ENCODE peak calls at places on chromosomes 1 and 21, in seven cellular contexts. N, P, R, F, K, O and J are unnamed samples.

GRCh38 chr21:41283211-41283818 is 33.3 kb upstream of the FAM3B start:
- DNase-seq in N (peak; percentile 89), P (peak; percentile 91), R (peak; percentile 85), F (peak; percentile 90), K (peak; percentile 39), O (peak; percentile 84), J (peak; percentile 81)

GRCh38 chr21:14119038-14119437 is 91.7 kb downstream of the LIPI start:
- DNase-seq in N (peak; percentile 33), P (peak; percentile 41), R (no peak), F (no peak), K (no peak), O (no peak), J (peak; percentile 40)

GRCh38 chr1:942411-942821 is 16.6 kb downstream of the NOC2L start:
- DNase-seq in N (peak; percentile 61), P (peak; percentile 67), R (no peak), F (no peak), K (no peak), O (no peak), J (peak; percentile 76)

GRCh38 chr1:31607360-31607759 is 10.1 kb upstream of the HCRTR1 start:
- DNase-seq in N (no peak), P (no peak), R (no peak), F (no peak), K (no peak), O (no peak), J (no peak)

GRCh38 chr1:147772540-147772939 is 12.1 kb upstream of the GJA5 start:
- DNase-seq in N (no peak), P (no peak), R (no peak), F (no peak), K (no peak), O (no peak), J (no peak)

GRCh38 chr1:37473431-37474050 is 839 bp upstream of the ZC3H12A start:
- DNase-seq in N (peak; percentile 43), P (peak; percentile 31), R (peak; percentile 47), F (peak; percentile 31), K (no peak), O (no peak), J (no peak)

GRCh38 chr1:175548774-175549173 is 194.6 kb downstream of the TNR start:
- DNase-seq in N (no peak), P (no peak), R (no peak), F (no peak), K (no peak), O (no peak), J (no peak)

GRCh38 chr1:147542549-147542857 is 1.2 kb downstream of the BCL9 start:
- DNase-seq in N (no peak), P (no peak), R (peak; percentile 15), F (peak; percentile 35), K (no peak), O (no peak), J (no peak)

GRCh38 chr1:90550616-90551406 is 166.3 kb downstream of the BARHL2 start:
- DNase-seq in N (peak; percentile 13), P (no peak), R (no peak), F (peak; percentile 21), K (no peak), O (no peak), J (peak; percentile 59)

GRCh38 chr1:228392111-228392936 is 14.3 kb downstream of the TRIM11 start:
- DNase-seq in N (no peak), P (peak; percentile 30), R (no peak), F (no peak), K (no peak), O (no peak), J (no peak)

GRCh38 chr1:219347843-219348475 is 174.3 kb downstream of the LYPLAL1 start:
- DNase-seq in N (no peak), P (no peak), R (no peak), F (no peak), K (no peak), O (no peak), J (no peak)

GRCh38 chr1:30147188-30147587 is 576.2 kb downstream of the MATN1 start:
- DNase-seq in N (no peak), P (no peak), R (no peak), F (no peak), K (no peak), O (no peak), J (no peak)

GRCh38 chr1:45103534-45103933 is 91.5 kb downstream of the UROD start:
- DNase-seq in N (no peak), P (no peak), R (no peak), F (no peak), K (no peak), O (no peak), J (peak; percentile 4)

GRCh38 chr1:232221790-232222499 is 408.0 kb downstream of the SIPA1L2 start:
- DNase-seq in N (peak; percentile 52), P (peak; percentile 49), R (no peak), F (peak; percentile 99), K (peak; percentile 16), O (no peak), J (no peak)

GRCh38 chr1:230808268-230808872 is 60.0 kb downstream of the C1orf198 start:
- DNase-seq in N (no peak), P (peak; percentile 66), R (no peak), F (no peak), K (no peak), O (no peak), J (no peak)

GRCh38 chr1:85359874-85360708 is 83.7 kb upstream of the BCL10 start:
- DNase-seq in N (no peak), P (peak; percentile 48), R (no peak), F (peak; percentile 87), K (no peak), O (no peak), J (no peak)
- TF ChIP-seq EZH2phosphoT487 in N (no peak), P (no peak), R (no peak), F (no peak), K (no peak), O (no peak), J (no peak)

GRCh38 chr1:48068216-48068615 is 71.0 kb upstream of the TRABD2B start:
- DNase-seq in N (no peak), P (no peak), R (no peak), F (no peak), K (no peak), O (no peak), J (no peak)

GRCh38 chr1:48071513-48071912 is 74.3 kb upstream of the TRABD2B start:
- DNase-seq in N (no peak), P (no peak), R (no peak), F (no peak), K (no peak), O (no peak), J (no peak)

GRCh38 chr1:48073773-48074172 is 76.6 kb upstream of the TRABD2B start:
- DNase-seq in N (no peak), P (no peak), R (no peak), F (no peak), K (no peak), O (no peak), J (no peak)

GRCh38 chr1:48066951-48067350 is 69.8 kb upstream of the TRABD2B start:
- DNase-seq in N (no peak), P (no peak), R (no peak), F (no peak), K (no peak), O (no peak), J (no peak)

GRCh38 chr1:48069662-48070432 is 72.7 kb upstream of the TRABD2B start:
- DNase-seq in N (no peak), P (peak; percentile 44), R (no peak), F (peak; percentile 62), K (no peak), O (no peak), J (no peak)
- H3K4me1 ChIP-seq in N (peaks cover 3% of the 10 kb centered on the region), P (no peaks in the 10 kb centered on the region), R (no peaks in the 10 kb centered on the region), F (peaks cover 6% of the 10 kb centered on the region), K (peaks cover 6% of the 10 kb centered on the region), O (no peaks in the 10 kb centered on the region), J (no peaks in the 10 kb centered on the region)

DNA sequence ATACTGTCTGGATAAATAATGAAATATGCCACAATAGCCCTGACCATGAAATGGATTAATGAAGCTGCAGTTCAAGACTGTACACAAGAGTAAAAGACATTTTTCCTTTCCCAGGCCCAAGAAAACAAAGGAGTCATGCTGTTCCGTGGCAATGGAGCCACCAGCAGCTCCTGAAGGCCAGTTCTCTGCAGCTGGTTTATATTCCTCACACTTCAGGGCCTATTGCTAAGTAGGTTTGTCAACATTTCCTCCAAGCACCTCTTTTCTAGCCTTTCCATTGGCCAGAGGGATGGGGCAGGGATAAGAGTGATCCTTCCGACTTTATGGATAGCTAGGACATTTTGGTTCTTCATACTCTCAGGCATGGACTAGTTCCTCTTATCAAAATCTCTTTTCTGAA is 24.2 kb upstream of the RGL1 start:
- DNase-seq in N (no peak), P (no peak), R (no peak), F (no peak), K (no peak), O (no peak), J (no peak)
- TF ChIP-seq EZH2phosphoT487 in N (no peak), P (no peak), R (no peak), F (no peak), K (no peak), O (no peak), J (no peak)

GRCh38 chr21:43987509-43987908 is 24.6 kb upstream of the TRAPPC10 start:
- DNase-seq in N (no peak), P (no peak), R (no peak), F (no peak), K (no peak), O (no peak), J (no peak)

GRCh38 chr21:43986544-43987451 is 25.3 kb upstream of the TRAPPC10 start:
- DNase-seq in N (no peak), P (no peak), R (no peak), F (no peak), K (no peak), O (no peak), J (no peak)

GRCh38 chr21:43988506-43989230 is 23.4 kb upstream of the TRAPPC10 start:
- DNase-seq in N (no peak), P (no peak), R (no peak), F (no peak), K (no peak), O (no peak), J (no peak)

GRCh38 chr21:43989401-43989800 is 22.7 kb upstream of the TRAPPC10 start:
- DNase-seq in N (no peak), P (no peak), R (no peak), F (no peak), K (no peak), O (no peak), J (no peak)

DNA sequence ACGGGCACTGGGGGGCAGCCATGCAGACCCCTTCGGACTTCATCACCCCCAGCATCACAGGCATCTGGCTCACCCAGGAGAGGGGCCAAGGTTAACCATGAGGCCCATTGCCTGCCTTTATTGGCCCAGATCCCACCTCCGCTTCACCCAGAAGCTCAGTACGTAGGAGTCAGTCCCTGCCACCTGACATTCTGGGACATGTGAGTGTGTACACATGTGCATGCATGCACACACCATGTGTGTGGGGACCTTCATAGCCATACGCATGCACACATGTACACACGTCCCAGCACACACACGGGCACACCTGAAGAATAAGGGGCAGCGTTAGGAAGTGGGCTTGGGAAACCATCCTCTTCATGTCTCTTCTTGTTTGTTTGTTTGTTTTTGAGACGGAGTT is 24.1 kb upstream of the TRAPPC10 start:
- DNase-seq in N (no peak), P (no peak), R (no peak), F (no peak), K (no peak), O (no peak), J (no peak)
- H3K4me1 ChIP-seq in N (no peaks in the 10 kb centered on the region), P (no peaks in the 10 kb centered on the region), R (no peaks in the 10 kb centered on the region), F (no peaks in the 10 kb centered on the region), K (no peaks in the 10 kb centered on the region), O (no peaks in the 10 kb centered on the region), J (peaks cover 10% of the 10 kb centered on the region)